ENCODE peak calls at places on chromosomes 5 and 9, in six cellular contexts. O, I, U, H, A and Y are unnamed samples.

GRCh38 chr5:58294598-58295298 is 165.1 kb downstream of the PLK2 start:
- DNase-seq in U (peak), I (no peak), O (no peak), A (no peak), H (peak), Y (peak)

GRCh38 chr5:52989781-52990530 is 804 bp downstream of the ITGA2 start:
- DNase-seq in H (peak), U (peak), I (peak), O (peak), A (peak), Y (no peak)

GRCh38 chr5:97071101-97071500 is 71.3 kb downstream of the LIX1 start:
- DNase-seq in H (peak), U (peak), A (no peak), O (no peak), I (no peak), Y (no peak)

GRCh38 chr9:93824386-93825294 is 130.5 kb downstream of the BARX1 start:
- DNase-seq in H (no peak), U (no peak), O (peak), I (no peak), A (no peak), Y (no peak)

GRCh38 chr5:887947-888640 is 4.5 kb downstream of the BRD9 start:
- DNase-seq in U (no peak), H (no peak), O (no peak), A (no peak), I (no peak), Y (no peak)

GRCh38 chr9:92535940-92536850 is at the start of gene ECM2:
- DNase-seq in U (no peak), H (peak), I (no peak), A (no peak), O (no peak), Y (no peak)

GRCh38 chr5:54390539-54391031 is 64.9 kb upstream of the HSPB3 start:
- DNase-seq in O (no peak), I (no peak), A (no peak), H (no peak), U (no peak), Y (no peak)

GRCh38 chr5:167244583-167244982 is 1046.9 kb upstream of the WWC1 start:
- DNase-seq in A (peak), U (no peak), H (no peak), I (peak), O (peak), Y (no peak)

GRCh38 chr9:91243029-91243428 is 118.7 kb downstream of the AUH start:
- DNase-seq in O (no peak), U (no peak), I (no peak), A (no peak), H (no peak), Y (no peak)

GRCh38 chr9:19171271-19171670 is 44.0 kb upstream of the PLIN2 start:
- DNase-seq in A (no peak), I (no peak), H (no peak), O (no peak), U (no peak), Y (no peak)

GRCh38 chr5:138911441-138911840 is 36.3 kb upstream of the LRRTM2 start:
- DNase-seq in A (no peak), H (no peak), U (no peak), O (no peak), I (no peak), Y (no peak)

GRCh38 chr9:100350188-100350587 is 2.6 kb downstream of the TEX10 start:
- DNase-seq in A (no peak), H (no peak), O (no peak), I (no peak), U (no peak), Y (no peak)

GRCh38 chr5:157670662-157671591 is at the start of gene C5orf52:
- DNase-seq in U (peak), I (no peak), O (peak), H (peak), A (no peak), Y (no peak)

GRCh38 chr5:145999208-145999607 is 62.8 kb downstream of the SH3RF2 start:
- DNase-seq in I (no peak), U (no peak), O (no peak), H (no peak), A (no peak), Y (no peak)

GRCh38 chr5:141628175-141628788 is 8.4 kb downstream of the HDAC3 start:
- DNase-seq in O (no peak), I (no peak), H (peak), U (no peak), A (no peak), Y (no peak)

GRCh38 chr5:141919218-141920129 is 4.2 kb upstream of the DELE1 start:
- DNase-seq in O (no peak), A (no peak), I (no peak), H (no peak), U (no peak), Y (no peak)

GRCh38 chr5:157718529-157718928 is 12.7 kb upstream of the THG1L start:
- DNase-seq in H (peak), U (peak), A (no peak), I (peak), O (peak), Y (peak)

GRCh38 chr5:173807150-173807784 is 80.9 kb upstream of the CPEB4 start:
- DNase-seq in O (no peak), U (no peak), H (no peak), I (no peak), A (no peak), Y (no peak)

GRCh38 chr5:156120777-156121176 is 206.2 kb upstream of the SGCD start:
- DNase-seq in U (no peak), I (no peak), O (no peak), A (no peak), H (no peak), Y (no peak)

GRCh38 chr5:69368458-69369368 is 607 bp downstream of the AK6 start:
- DNase-seq in I (peak), A (no peak), O (peak), U (peak), H (peak), Y (no peak)

GRCh38 chr9:86563350-86563749 is 209.1 kb upstream of the TUT7 start:
- DNase-seq in U (peak), H (peak), O (no peak), A (no peak), I (no peak), Y (peak)

GRCh38 chr9:9437641-9438040 is 1175.2 kb downstream of the PTPRD start:
- DNase-seq in I (no peak), U (no peak), A (no peak), O (no peak), H (no peak), Y (no peak)

GRCh38 chr5:76615759-76616158 is 7.4 kb downstream of the F2RL2 start:
- DNase-seq in A (no peak), I (no peak), O (no peak), H (peak), U (no peak), Y (peak)

GRCh38 chr9:4375424-4376195 is 75.7 kb upstream of the GLIS3 start:
- DNase-seq in O (peak), H (peak), I (no peak), A (no peak), U (peak), Y (peak)

GRCh38 chr5:75081510-75081909 is 29.2 kb upstream of the GCNT4 start:
- DNase-seq in A (no peak), U (peak), I (no peak), O (no peak), H (no peak), Y (no peak)

GRCh38 chr9:124309665-124310064 is 51.9 kb downstream of the NEK6 start:
- DNase-seq in H (peak), I (peak), O (no peak), U (peak), A (peak), Y (peak)

GRCh38 chr9:137621131-137621757 is 2.4 kb downstream of the EHMT1 start:
- DNase-seq in A (no peak), I (no peak), U (peak), H (no peak), O (no peak), Y (no peak)

GRCh38 chr5:72510610-72511121 is 3.5 kb upstream of the ZNF366 start:
- DNase-seq in I (peak), A (no peak), O (no peak), U (peak), H (peak), Y (no peak)

GRCh38 chr5:44546283-44546682 is 157.1 kb upstream of the FGF10 start:
- DNase-seq in U (no peak), H (peak), I (no peak), A (no peak), O (no peak), Y (peak)

GRCh38 chr9:23746317-23746716 is 79.7 kb downstream of the ELAVL2 start:
- DNase-seq in U (peak), I (no peak), O (no peak), A (no peak), H (no peak), Y (no peak)

GRCh38 chr9:104748359-104749031 is 1.0 kb downstream of the NIPSNAP3A start:
- DNase-seq in I (no peak), H (peak), U (peak), A (no peak), O (peak), Y (peak)

GRCh38 chr9:15333376-15333881 is 26.4 kb upstream of the TTC39B start:
- DNase-seq in O (no peak), H (no peak), A (no peak), U (no peak), I (no peak), Y (no peak)

GRCh38 chr5:176152191-176152932 is 85.9 kb upstream of the SIMC1 start:
- DNase-seq in U (no peak), O (peak), A (peak), I (no peak), H (peak), Y (no peak)

GRCh38 chr9:12290166-12290869 is 402.9 kb upstream of the TYRP1 start:
- DNase-seq in U (no peak), H (no peak), I (no peak), A (no peak), O (no peak), Y (no peak)

GRCh38 chr9:33517373-33517772 is 6.7 kb upstream of the ANKRD18B start:
- DNase-seq in H (peak), I (peak), O (peak), U (peak), A (no peak), Y (peak)

GRCh38 chr9:4684820-4685219 is 5.5 kb downstream of the CDC37L1 start:
- DNase-seq in A (no peak), O (no peak), I (no peak), H (no peak), U (no peak), Y (no peak)

GRCh38 chr9:18810581-18810980 is 222.4 kb downstream of the SAXO1 start:
- DNase-seq in I (no peak), A (no peak), U (no peak), H (no peak), O (no peak), Y (no peak)

GRCh38 chr9:1071730-1072129 is 21.6 kb downstream of the DMRT2 start:
- DNase-seq in I (no peak), O (no peak), A (no peak), U (peak), H (no peak), Y (peak)

GRCh38 chr9:129718647-129719046 is 34.2 kb downstream of the PTGES start:
- DNase-seq in U (no peak), I (no peak), H (no peak), O (no peak), A (no peak), Y (no peak)
- H3K4me2 ChIP-seq in U (no peak), I (no peak), H (no peak), O (no peak), A (no peak), Y (no peak)

GRCh38 chr9:136546697-136547481 is 1.0 kb upstream of the NOTCH1 start:
- DNase-seq in O (peak), A (peak), H (peak), I (peak), U (peak), Y (peak)
- TF ChIP-seq CTCF in O (peak), A (peak), H (no peak), I (no peak), U (no peak), Y (no peak)

DNA sequence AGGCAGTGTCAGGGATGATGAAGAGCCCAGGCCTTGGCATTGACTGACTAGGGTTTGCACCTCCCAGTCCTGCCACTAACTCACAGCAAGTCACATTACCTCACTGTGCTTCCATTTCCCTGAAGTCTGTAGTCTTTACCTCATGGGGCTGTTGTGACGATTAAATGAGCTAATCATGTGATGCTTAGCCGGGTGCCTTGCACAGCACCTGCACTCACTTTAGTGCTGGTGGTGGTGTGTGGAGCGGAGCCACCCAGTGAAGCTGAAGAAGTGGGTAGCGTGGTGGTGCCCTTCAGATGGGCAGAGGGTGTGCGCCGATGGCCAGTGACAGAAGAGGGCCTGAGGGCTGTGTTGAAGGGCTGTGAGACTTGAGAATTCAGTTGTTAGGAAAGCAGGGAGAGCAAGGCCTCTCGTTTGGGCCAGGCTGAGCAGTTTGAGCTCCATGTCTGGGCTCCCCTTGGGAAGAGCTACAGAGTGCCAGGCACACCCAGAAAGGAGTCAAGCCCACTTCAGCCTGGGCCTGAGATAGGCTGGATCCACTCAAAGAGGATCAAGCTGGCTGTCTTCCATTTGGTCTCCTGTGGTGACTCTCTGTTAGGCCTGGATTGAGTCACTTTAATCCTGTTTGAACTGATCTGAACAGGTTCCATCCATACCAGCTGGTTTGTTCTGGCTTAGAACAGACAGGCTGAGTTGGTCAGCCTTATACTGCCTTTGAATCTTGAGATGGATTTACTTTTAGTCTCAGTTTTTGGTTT is 42.5 kb downstream of the RALGPS1 start:
- DNase-seq in I (peak), O (no peak), U (peak), H (peak), A (no peak), Y (peak)
- H3K4me2 ChIP-seq in I (peak), O (peak), U (peak), H (peak), A (no peak), Y (peak)

GRCh38 chr5:158722940-158723339 is 376.8 kb downstream of the EBF1 start:
- DNase-seq in I (no peak), A (peak), U (no peak), O (no peak), H (no peak), Y (no peak)

GRCh38 chr5:158720316-158720715 is 379.4 kb downstream of the EBF1 start:
- DNase-seq in A (no peak), H (no peak), I (no peak), U (no peak), O (no peak), Y (no peak)

GRCh38 chr5:158727771-158728311 is 371.9 kb downstream of the EBF1 start:
- DNase-seq in H (no peak), U (no peak), O (no peak), A (no peak), I (no peak), Y (no peak)

GRCh38 chr5:158727108-158727507 is 372.6 kb downstream of the EBF1 start:
- DNase-seq in U (no peak), I (no peak), A (no peak), O (no peak), H (no peak), Y (no peak)

GRCh38 chr5:158725223-158725825 is 374.4 kb downstream of the EBF1 start:
- DNase-seq in A (no peak), I (no peak), O (no peak), U (peak), H (no peak), Y (no peak)
- TF ChIP-seq CTCF in A (peak), I (no peak), O (no peak), U (peak), H (no peak), Y (no peak)

GRCh38 chr9:21682376-21682775 is 120.1 kb upstream of the MTAP start:
- DNase-seq in A (no peak), H (no peak), U (no peak), I (no peak), O (no peak), Y (no peak)
- H3K4me2 ChIP-seq in A (no peak), H (no peak), U (peak), I (peak), O (no peak), Y (peak)

GRCh38 chr9:117444466-117444865 is 29.6 kb upstream of the ASTN2 start:
- DNase-seq in U (no peak), A (no peak), H (no peak), I (no peak), O (no peak), Y (no peak)

GRCh38 chr9:117451336-117451735 is 36.5 kb upstream of the ASTN2 start:
- DNase-seq in A (no peak), I (no peak), O (no peak), U (no peak), H (no peak), Y (no peak)

GRCh38 chr9:117448066-117448465 is 33.2 kb upstream of the ASTN2 start:
- DNase-seq in H (no peak), I (no peak), U (no peak), O (peak), A (no peak), Y (no peak)
- TF ChIP-seq CTCF in H (peak), I (peak), U (no peak), O (no peak), A (peak), Y (no peak)

GRCh38 chr5:9667906-9668305 is 37.8 kb upstream of the TAS2R1 start:
- DNase-seq in H (no peak), A (no peak), U (no peak), O (no peak), I (no peak), Y (no peak)

GRCh38 chr5:9670371-9670770 is 40.2 kb upstream of the TAS2R1 start:
- DNase-seq in A (no peak), I (no peak), U (no peak), H (no peak), O (no peak), Y (no peak)
- H3K4me2 ChIP-seq in A (no peak), I (no peak), U (no peak), H (no peak), O (no peak), Y (no peak)

DNA sequence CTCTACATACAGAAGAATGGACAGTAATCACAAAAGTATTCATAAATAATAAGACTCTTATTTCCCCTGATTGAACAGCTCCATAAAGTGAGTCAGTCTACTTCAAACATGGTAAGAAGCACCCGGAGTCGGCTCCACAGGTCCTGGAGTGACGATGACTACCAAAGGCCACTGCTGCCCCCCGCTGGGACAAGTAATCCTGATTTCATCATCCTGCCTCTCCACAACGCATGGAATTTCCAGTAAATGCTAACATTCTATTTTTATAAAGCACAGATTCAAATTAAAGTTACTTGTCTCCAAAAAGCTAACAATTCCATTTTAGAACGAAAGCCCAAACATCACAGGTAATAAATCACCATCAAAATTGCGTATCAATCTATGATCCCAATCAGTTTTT is 16.2 kb downstream of the ATPSCKMT start:
- DNase-seq in O (peak), I (peak), H (peak), U (peak), A (no peak), Y (peak)
- TF ChIP-seq CTCF in O (peak), I (peak), H (peak), U (peak), A (peak), Y (peak)